ENCODE peak calls at places on chromosomes 5 and 9, in six cellular contexts. L, G, N, A, U and Q are unnamed samples.

GRCh38 chr9:85897853-85898252 is 43.1 kb upstream of the NAA35 start:
- DNase-seq in N (no peak), L (no peak), U (no peak), G (no peak), A (no peak), Q (no peak)

GRCh38 chr5:39058984-39059565 is 15.1 kb downstream of the RICTOR start:
- DNase-seq in U (no peak), N (no peak), A (no peak), L (no peak), G (no peak), Q (no peak)

GRCh38 chr5:171852255-171852681 is 66.7 kb downstream of the SMIM23 start:
- DNase-seq in L (no peak), U (no peak), A (no peak), N (no peak), G (no peak), Q (no peak)

GRCh38 chr9:18566125-18566524 is 92.2 kb downstream of the ADAMTSL1 start:
- DNase-seq in U (no peak), G (no peak), N (no peak), A (no peak), L (no peak), Q (no peak)

GRCh38 chr5:135477594-135477993 is 25.4 kb upstream of the TIFAB start:
- DNase-seq in U (no peak), G (no peak), A (no peak), L (no peak), N (no peak), Q (no peak)

GRCh38 chr9:128099932-128100491 is 27.5 kb downstream of the PTGES2 start:
- DNase-seq in G (no peak), A (no peak), L (no peak), U (no peak), N (no peak), Q (no peak)

GRCh38 chr5:111722016-111722591 is 34.9 kb downstream of the NREP start:
- DNase-seq in N (no peak), A (no peak), G (no peak), L (no peak), U (no peak), Q (no peak)

GRCh38 chr5:160702856-160703453 is 149.1 kb downstream of the ATP10B start:
- DNase-seq in L (no peak), U (no peak), A (no peak), G (peak), N (no peak), Q (no peak)

GRCh38 chr9:131593936-131594665 is 48.8 kb downstream of the PRRT1B start:
- DNase-seq in U (no peak), L (no peak), N (no peak), A (no peak), G (no peak), Q (no peak)

GRCh38 chr9:2389404-2389803 is 232.2 kb upstream of the VLDLR start:
- DNase-seq in G (no peak), N (no peak), U (no peak), A (no peak), L (no peak), Q (no peak)

GRCh38 chr9:22238809-22239684 is 207.6 kb upstream of the DMRTA1 start:
- DNase-seq in U (no peak), N (peak), L (no peak), G (peak), A (no peak), Q (no peak)

GRCh38 chr9:96379461-96379860 is 4.0 kb downstream of the SLC35D2 start:
- DNase-seq in G (no peak), L (no peak), U (no peak), N (no peak), A (no peak), Q (no peak)

GRCh38 chr5:75434107-75434506 is 77.3 kb downstream of the CERT1 start:
- DNase-seq in L (no peak), U (no peak), G (no peak), N (no peak), A (no peak), Q (no peak)

GRCh38 chr9:113499153-113499875 is 35.8 kb downstream of the RGS3 start:
- DNase-seq in G (no peak), L (no peak), N (no peak), U (no peak), A (no peak), Q (no peak)

GRCh38 chr5:143448518-143448917 is 45.0 kb upstream of the NR3C1 start:
- DNase-seq in U (no peak), G (no peak), A (no peak), N (no peak), L (no peak), Q (no peak)

GRCh38 chr9:133734600-133735414 is 3.3 kb downstream of the SARDH start:
- DNase-seq in G (no peak), N (no peak), A (no peak), L (no peak), U (no peak), Q (no peak)

GRCh38 chr5:77277764-77278163 is 67.3 kb downstream of the PDE8B start:
- DNase-seq in U (no peak), G (no peak), A (no peak), L (no peak), N (no peak), Q (no peak)

GRCh38 chr5:150492621-150493020 is 15.3 kb upstream of the NDST1 start:
- DNase-seq in L (no peak), A (no peak), G (no peak), U (no peak), N (peak), Q (no peak)

GRCh38 chr9:13139641-13140171 is 139.8 kb downstream of the MPDZ start:
- DNase-seq in U (peak), A (no peak), N (no peak), G (no peak), L (no peak), Q (no peak)

GRCh38 chr9:93613791-93614190 is 37.4 kb downstream of the PHF2 start:
- DNase-seq in U (no peak), L (no peak), G (no peak), N (no peak), A (peak), Q (no peak)

GRCh38 chr5:142184939-142185526 is 76.5 kb downstream of the NDFIP1 start:
- DNase-seq in G (no peak), U (no peak), N (no peak), L (no peak), A (no peak), Q (no peak)

GRCh38 chr9:134922932-134923240 is 5.2 kb upstream of the FCN1 start:
- DNase-seq in A (no peak), U (no peak), L (no peak), N (no peak), G (no peak), Q (no peak)

GRCh38 chr5:80318212-80318611 is 1.6 kb upstream of the SPZ1 start:
- DNase-seq in U (no peak), N (no peak), A (no peak), L (no peak), G (no peak), Q (no peak)

GRCh38 chr5:152376871-152377270 is 28.2 kb downstream of the NMUR2 start:
- DNase-seq in U (no peak), N (no peak), G (no peak), A (no peak), L (no peak), Q (no peak)

GRCh38 chr5:5063533-5063953 is 76.6 kb upstream of the ADAMTS16 start:
- DNase-seq in G (no peak), U (no peak), N (peak), L (no peak), A (no peak), Q (peak)

GRCh38 chr9:419571-420156 is 205.0 kb downstream of the DOCK8 start:
- DNase-seq in U (no peak), L (no peak), G (no peak), A (no peak), N (no peak), Q (no peak)

GRCh38 chr5:176541338-176542134 is 4.3 kb upstream of the RNF44 start:
- DNase-seq in A (peak), U (no peak), N (no peak), L (no peak), G (no peak), Q (no peak)

GRCh38 chr5:105968961-105969360 is 1701.8 kb downstream of the EFNA5 start:
- DNase-seq in G (no peak), U (no peak), N (no peak), L (no peak), A (no peak), Q (no peak)

GRCh38 chr9:105696219-105696793 is 2.0 kb downstream of the TMEM38B start:
- DNase-seq in A (no peak), N (no peak), U (no peak), L (no peak), G (no peak), Q (no peak)

GRCh38 chr9:119052339-119053030 is 316.8 kb downstream of the BRINP1 start:
- DNase-seq in G (no peak), U (no peak), A (no peak), L (no peak), N (no peak), Q (no peak)

GRCh38 chr5:59584858-59585846 is 308.4 kb downstream of the PDE4D start:
- DNase-seq in A (no peak), L (peak), U (no peak), N (no peak), G (no peak), Q (no peak)

GRCh38 chr9:113963017-113963620 is 87.0 kb downstream of the ZNF618 start:
- DNase-seq in N (peak), U (peak), A (peak), G (peak), L (no peak), Q (peak)

GRCh38 chr5:89211836-89212235 is 328.9 kb upstream of the MEF2C start:
- DNase-seq in G (no peak), N (no peak), U (no peak), L (no peak), A (no peak), Q (no peak)

GRCh38 chr9:131492070-131492469 is 10.6 kb upstream of the POMT1 start:
- DNase-seq in A (no peak), U (no peak), G (no peak), N (no peak), L (no peak), Q (no peak)

GRCh38 chr5:135937245-135937644 is 17.5 kb downstream of the LECT2 start:
- DNase-seq in L (no peak), G (no peak), N (no peak), A (no peak), U (no peak), Q (no peak)

GRCh38 chr5:58771750-58772149 is 188.9 kb downstream of the RAB3C start:
- DNase-seq in N (no peak), A (no peak), L (no peak), G (no peak), U (no peak), Q (no peak)

GRCh38 chr9:109799792-109800191 is 19.8 kb downstream of the PALM2AKAP2 start:
- DNase-seq in G (no peak), L (no peak), N (no peak), U (no peak), A (no peak), Q (no peak)

GRCh38 chr5:14420136-14420808 is 161.3 kb upstream of the OTULINL start:
- DNase-seq in N (no peak), U (no peak), L (no peak), G (no peak), A (no peak), Q (no peak)

GRCh38 chr5:179416906-179417470 is 71.7 kb upstream of the ADAMTS2 start:
- DNase-seq in G (no peak), L (no peak), A (no peak), N (no peak), U (no peak), Q (no peak)